ENCODE peak calls at places on chromosomes 13 and 19, in eight cellular contexts. H is T-helper 2 cell; A is stimulated activated CD4-positive, alpha-beta T cell treated with anti-CD3 and anti-CD28 coated beads, Interleukin-2, amount 100 ng/mL, for 48 hours; P is C1 segment of cervical spinal cord; I is nephron progenitor cell; D is hepatic stellate cell; F is caudate nucleus; L is fibroblast of lung. N is an unnamed sample.

GRCh38 chr13:99526549-99526948 is 25.3 kb downstream of the TM9SF2 start:
- DNase-seq in I (no peak), F (no peak), P (no peak), H (no peak), D (no peak), A (no peak), L (no peak), N (no peak)

GRCh38 chr19:39810424-39810823 is 23.5 kb downstream of the DYRK1B start:
- DNase-seq in A (no peak), D (no peak), P (no peak), L (no peak), H (no peak), I (no peak), F (no peak), N (no peak)

GRCh38 chr19:55088543-55089265 is 13.0 kb downstream of the EPS8L1 start:
- DNase-seq in I (peak), H (peak), L (peak), P (no peak), A (peak), D (peak), F (peak), N (peak)

GRCh38 chr19:53520547-53521372 is 17.2 kb upstream of the ZNF331 start:
- DNase-seq in L (peak), F (peak), D (peak), H (peak), P (peak), I (peak), A (peak), N (peak)

GRCh38 chr13:106919638-106920037 is 351.7 kb upstream of the ARGLU1 start:
- DNase-seq in H (no peak), L (peak), I (peak), F (no peak), A (no peak), D (peak), P (no peak), N (no peak)

GRCh38 chr13:107459430-107459829 is 755.9 kb downstream of the LIG4 start:
- DNase-seq in D (peak), A (no peak), F (no peak), H (no peak), I (no peak), P (no peak), L (peak), N (no peak)

GRCh38 chr13:113728571-113729054 is 30.4 kb upstream of the TMEM255B start:
- DNase-seq in A (no peak), D (no peak), H (no peak), L (no peak), P (no peak), I (no peak), F (no peak), N (no peak)

GRCh38 chr13:60454425-60454824 is 57.4 kb downstream of the TDRD3 start:
- DNase-seq in H (no peak), P (no peak), F (no peak), D (no peak), L (no peak), A (no peak), I (no peak), N (no peak)

GRCh38 chr13:97108535-97108910 is 113.6 kb upstream of the MBNL2 start:
- DNase-seq in A (no peak), L (peak), F (no peak), I (no peak), D (no peak), P (no peak), H (no peak), N (no peak)

GRCh38 chr19:3146677-3147100 is 10.9 kb downstream of the GNA15 start:
- DNase-seq in A (peak), F (no peak), I (peak), H (peak), L (no peak), P (no peak), D (no peak), N (peak)

GRCh38 chr19:1566392-1567115 is 1.6 kb downstream of the MEX3D start:
- DNase-seq in L (peak), A (no peak), I (peak), F (peak), H (no peak), P (peak), D (peak), N (no peak)

GRCh38 chr19:43624933-43625332 is 5.5 kb upstream of the ZNF428 start:
- DNase-seq in L (no peak), H (peak), A (peak), F (no peak), D (no peak), I (peak), P (no peak), N (peak)

N was measured in CD8-positive, alpha-beta T cell.